ENCODE peak calls at places on chromosomes 5 and 9, in five cellular contexts. One of them, this sample, is unnamed.

GRCh38 chr5:82676663-82677062 is 398.5 kb upstream of the RPS23 start:
- DNase-seq in heart left ventricle: no peak
- DNase-seq in RWPE1: no peak
- DNase-seq in stimulated activated CD4-positive, alpha-beta T cell treated with anti-CD3 and anti-CD28 coated beads, Interleukin-15, amount 100 ng/mL, for 24 hours: peak; percentile 18
- DNase-seq in amniotic stem cell: no peak
- DNase-seq in this sample: no peak

GRCh38 chr9:69174645-69175487 is 789 bp downstream of the TJP2 start:
- DNase-seq in heart left ventricle: peak; percentile 62
- DNase-seq in RWPE1: peak; percentile 89
- DNase-seq in stimulated activated CD4-positive, alpha-beta T cell treated with anti-CD3 and anti-CD28 coated beads, Interleukin-15, amount 100 ng/mL, for 24 hours: peak; percentile 67
- DNase-seq in amniotic stem cell: peak; percentile 92
- DNase-seq in this sample: peak; percentile 92

GRCh38 chr9:114666441-114666840 is 8.8 kb upstream of the TEX53 start:
- DNase-seq in heart left ventricle: no peak
- DNase-seq in RWPE1: no peak
- DNase-seq in stimulated activated CD4-positive, alpha-beta T cell treated with anti-CD3 and anti-CD28 coated beads, Interleukin-15, amount 100 ng/mL, for 24 hours: no peak
- DNase-seq in amniotic stem cell: no peak
- DNase-seq in this sample: no peak

GRCh38 chr5:172283862-172284274 is 304 bp upstream of the UBTD2 start:
- DNase-seq in heart left ventricle: peak; percentile 89
- DNase-seq in RWPE1: peak; percentile 97
- DNase-seq in stimulated activated CD4-positive, alpha-beta T cell treated with anti-CD3 and anti-CD28 coated beads, Interleukin-15, amount 100 ng/mL, for 24 hours: peak; percentile 87
- DNase-seq in amniotic stem cell: peak; percentile 73
- DNase-seq in this sample: no peak

GRCh38 chr9:137138701-137139467 is at the start of gene GRIN1:
- DNase-seq in heart left ventricle: no peak
- DNase-seq in RWPE1: peak; percentile 66
- DNase-seq in stimulated activated CD4-positive, alpha-beta T cell treated with anti-CD3 and anti-CD28 coated beads, Interleukin-15, amount 100 ng/mL, for 24 hours: peak; percentile 39
- DNase-seq in amniotic stem cell: no peak
- DNase-seq in this sample: no peak

GRCh38 chr5:100722657-100723056 is 180.4 kb downstream of the ST8SIA4 start:
- DNase-seq in heart left ventricle: no peak
- DNase-seq in RWPE1: no peak
- DNase-seq in stimulated activated CD4-positive, alpha-beta T cell treated with anti-CD3 and anti-CD28 coated beads, Interleukin-15, amount 100 ng/mL, for 24 hours: no peak
- DNase-seq in amniotic stem cell: no peak
- DNase-seq in this sample: no peak

GRCh38 chr5:145347026-145347616 is 488.0 kb downstream of the PRELID2 start:
- DNase-seq in heart left ventricle: no peak
- DNase-seq in RWPE1: peak; percentile 20
- DNase-seq in stimulated activated CD4-positive, alpha-beta T cell treated with anti-CD3 and anti-CD28 coated beads, Interleukin-15, amount 100 ng/mL, for 24 hours: no peak
- DNase-seq in amniotic stem cell: no peak
- DNase-seq in this sample: no peak

GRCh38 chr5:165502893-165503696 is 1997.7 kb downstream of the MAT2B start:
- DNase-seq in heart left ventricle: no peak
- DNase-seq in RWPE1: no peak
- DNase-seq in stimulated activated CD4-positive, alpha-beta T cell treated with anti-CD3 and anti-CD28 coated beads, Interleukin-15, amount 100 ng/mL, for 24 hours: no peak
- DNase-seq in amniotic stem cell: no peak
- DNase-seq in this sample: no peak

GRCh38 chr5:120464627-120465280 is 654 bp downstream of the PRR16 start:
- DNase-seq in heart left ventricle: peak; percentile 71
- DNase-seq in RWPE1: peak; percentile 27
- DNase-seq in stimulated activated CD4-positive, alpha-beta T cell treated with anti-CD3 and anti-CD28 coated beads, Interleukin-15, amount 100 ng/mL, for 24 hours: peak; percentile 6
- DNase-seq in amniotic stem cell: no peak
- DNase-seq in this sample: peak; percentile 26